ENCODE peak calls at places on chromosomes 6 and 20, in six cellular contexts. One of them, this sample, is unnamed.

GRCh38 chr20:55582498-55582897 is 422.8 kb downstream of the CBLN4 start:
- DNase-seq in lung: no peak
- DNase-seq in psoas muscle: no peak
- DNase-seq in mesenchymal stem cell: no peak
- DNase-seq in mammary epithelial cell: no peak
- DNase-seq in stomach: no peak
- DNase-seq in this sample: no peak

GRCh38 chr6:46175446-46175845 is 4.7 kb upstream of the ENPP5 start:
- DNase-seq in psoas muscle: no peak
- DNase-seq in lung: no peak
- DNase-seq in mammary epithelial cell: no peak
- DNase-seq in mesenchymal stem cell: no peak
- DNase-seq in stomach: no peak
- DNase-seq in this sample: no peak

GRCh38 chr6:37438912-37439311 is 5.9 kb downstream of the CMTR1 start:
- DNase-seq in stomach: no peak
- DNase-seq in mammary epithelial cell: no peak
- DNase-seq in psoas muscle: no peak
- DNase-seq in mesenchymal stem cell: no peak
- DNase-seq in lung: no peak
- DNase-seq in this sample: no peak

GRCh38 chr6:89843070-89843469 is 13.4 kb downstream of the CASP8AP2 start:
- DNase-seq in stomach: no peak
- DNase-seq in psoas muscle: no peak
- DNase-seq in mammary epithelial cell: peak; percentile 45
- DNase-seq in mesenchymal stem cell: peak; percentile 56
- DNase-seq in lung: no peak
- DNase-seq in this sample: peak; percentile 44

GRCh38 chr20:32356935-32357868 is 929 bp upstream of the ASXL1 start:
- DNase-seq in mesenchymal stem cell: no peak
- DNase-seq in lung: peak; percentile 38
- DNase-seq in psoas muscle: no peak
- DNase-seq in stomach: no peak
- DNase-seq in mammary epithelial cell: no peak
- DNase-seq in this sample: peak; percentile 63

GRCh38 chr20:47992021-47992467 is 206.8 kb upstream of the SULF2 start:
- DNase-seq in mammary epithelial cell: no peak
- DNase-seq in stomach: no peak
- DNase-seq in psoas muscle: no peak
- DNase-seq in lung: no peak
- DNase-seq in mesenchymal stem cell: no peak
- DNase-seq in this sample: no peak

GRCh38 chr20:57991211-57991841 is 237.1 kb downstream of the ANKRD60 start:
- DNase-seq in psoas muscle: no peak
- DNase-seq in mammary epithelial cell: peak; percentile 99
- DNase-seq in mesenchymal stem cell: no peak
- DNase-seq in lung: no peak
- DNase-seq in stomach: no peak
- DNase-seq in this sample: peak; percentile 50

GRCh38 chr20:20594171-20594530 is 118.3 kb downstream of the RALGAPA2 start:
- DNase-seq in mammary epithelial cell: no peak
- DNase-seq in stomach: no peak
- DNase-seq in mesenchymal stem cell: peak; percentile 49
- DNase-seq in psoas muscle: no peak
- DNase-seq in lung: no peak
- DNase-seq in this sample: no peak

GRCh38 chr6:44980841-44981240 is 347.3 kb upstream of the RUNX2 start:
- DNase-seq in stomach: no peak
- DNase-seq in mammary epithelial cell: no peak
- DNase-seq in mesenchymal stem cell: no peak
- DNase-seq in psoas muscle: no peak
- DNase-seq in lung: no peak
- DNase-seq in this sample: no peak

GRCh38 chr6:160417135-160417534 is 69.0 kb downstream of the SLC22A3 start:
- DNase-seq in mammary epithelial cell: no peak
- DNase-seq in lung: no peak
- DNase-seq in psoas muscle: no peak
- DNase-seq in stomach: no peak
- DNase-seq in mesenchymal stem cell: no peak
- DNase-seq in this sample: no peak

GRCh38 chr20:51985013-51985415 is 182.7 kb upstream of the SALL4 start:
- DNase-seq in mammary epithelial cell: peak; percentile 87
- DNase-seq in lung: no peak
- DNase-seq in stomach: no peak
- DNase-seq in psoas muscle: no peak
- DNase-seq in mesenchymal stem cell: peak; percentile 88
- DNase-seq in this sample: no peak

DNA sequence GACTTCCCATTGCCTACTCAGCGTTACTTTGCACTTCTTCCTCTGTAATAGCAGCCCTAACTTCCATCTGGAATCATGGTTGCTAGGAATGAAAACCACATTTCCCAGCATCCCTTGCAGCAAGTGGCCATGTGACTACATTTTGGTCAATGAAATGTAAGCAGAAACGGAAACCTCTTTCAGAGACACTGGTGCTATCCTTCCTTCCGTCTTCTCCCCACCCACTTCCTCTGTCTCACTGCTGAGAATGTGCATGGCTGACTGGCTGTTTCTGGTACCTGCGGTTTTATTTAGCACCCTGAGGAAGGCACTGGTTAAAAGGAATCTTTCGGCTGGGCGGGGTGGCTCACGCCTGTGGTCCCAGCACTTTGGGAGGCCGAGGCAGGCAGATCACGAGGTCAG is 107.4 kb downstream of the SCML4 start:
- DNase-seq in lung: no peak
- DNase-seq in mesenchymal stem cell: peak; percentile 23
- DNase-seq in stomach: no peak
- DNase-seq in psoas muscle: no peak
- DNase-seq in mammary epithelial cell: no peak
- DNase-seq in this sample: peak; percentile 40
- H3K4me3 ChIP-seq in lung: peak overlapping the region; percentile 10
- H3K4me3 ChIP-seq in mesenchymal stem cell: no peak overlapping the region
- H3K4me3 ChIP-seq in stomach: no peak overlapping the region
- H3K4me3 ChIP-seq in psoas muscle: no peak overlapping the region
- H3K4me3 ChIP-seq in mammary epithelial cell: no peak overlapping the region
- H3K4me3 ChIP-seq in this sample: peak overlapping the region; percentile 29

GRCh38 chr20:3778976-3779375 is 2.3 kb downstream of the SPEF1 start:
- DNase-seq in lung: no peak
- DNase-seq in mesenchymal stem cell: no peak
- DNase-seq in stomach: no peak
- DNase-seq in psoas muscle: no peak
- DNase-seq in mammary epithelial cell: no peak
- DNase-seq in this sample: no peak

GRCh38 chr20:3782597-3782996 is 1.3 kb upstream of the SPEF1 start:
- DNase-seq in mammary epithelial cell: no peak
- DNase-seq in lung: no peak
- DNase-seq in psoas muscle: no peak
- DNase-seq in mesenchymal stem cell: no peak
- DNase-seq in stomach: no peak
- DNase-seq in this sample: no peak

GRCh38 chr20:3783516-3784225 is 2.4 kb upstream of the SPEF1 start:
- DNase-seq in mammary epithelial cell: no peak
- DNase-seq in stomach: no peak
- DNase-seq in lung: no peak
- DNase-seq in psoas muscle: peak; percentile 41
- DNase-seq in mesenchymal stem cell: no peak
- DNase-seq in this sample: no peak

GRCh38 chr20:3783068-3783489 is 1.8 kb upstream of the SPEF1 start:
- DNase-seq in lung: no peak
- DNase-seq in stomach: peak; percentile 46
- DNase-seq in psoas muscle: peak; percentile 30
- DNase-seq in mammary epithelial cell: no peak
- DNase-seq in mesenchymal stem cell: no peak
- DNase-seq in this sample: no peak

DNA sequence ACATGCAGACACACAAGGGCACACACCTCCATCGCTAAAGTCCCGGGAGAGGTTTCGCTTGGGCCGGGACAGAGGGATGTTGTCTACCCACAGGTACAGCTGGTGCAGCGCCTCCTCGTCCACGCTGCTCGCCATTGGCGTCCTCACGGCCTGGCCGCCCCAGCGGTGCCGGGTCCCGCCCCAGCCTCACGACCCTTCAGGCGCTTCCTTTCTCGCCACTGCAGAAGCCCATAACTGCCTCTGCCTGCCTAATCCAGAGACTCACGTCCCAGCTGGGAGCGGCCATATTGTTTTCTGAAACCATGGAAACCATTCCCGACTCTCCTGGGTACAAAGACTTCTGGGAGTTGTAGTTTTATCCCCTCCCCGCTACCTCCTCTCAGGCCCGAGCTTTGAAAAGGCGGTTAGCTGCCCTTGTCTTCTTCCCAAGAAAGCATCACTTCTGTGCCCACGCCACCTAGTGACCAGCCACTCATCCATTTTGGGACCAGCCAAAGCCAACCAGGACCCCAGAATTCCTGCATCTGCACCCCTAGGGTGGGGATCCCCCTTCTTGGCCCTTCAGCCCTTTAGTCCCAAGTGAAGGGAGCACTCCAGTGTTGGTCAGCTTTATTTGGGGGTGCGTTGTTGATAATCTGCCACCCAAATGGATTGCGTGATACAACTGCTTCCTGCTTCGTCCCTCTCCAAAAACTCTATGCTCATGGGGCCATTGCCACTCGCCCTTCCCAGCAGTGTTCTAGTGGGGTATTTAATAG is at the start of gene SPEF1:
- DNase-seq in mammary epithelial cell: peak; percentile 88
- DNase-seq in stomach: peak; percentile 76
- DNase-seq in mesenchymal stem cell: peak; percentile 95
- DNase-seq in lung: peak; percentile 84
- DNase-seq in psoas muscle: peak; percentile 82
- DNase-seq in this sample: peak; percentile 91
- H3K4me3 ChIP-seq in mammary epithelial cell: peak within 1 kb of the TSS; percentile 2
- H3K4me3 ChIP-seq in stomach: peak within 1 kb of the TSS; percentile 48
- H3K4me3 ChIP-seq in mesenchymal stem cell: peak within 1 kb of the TSS; percentile 56
- H3K4me3 ChIP-seq in lung: no peak within 1 kb of the TSS
- H3K4me3 ChIP-seq in psoas muscle: peak within 1 kb of the TSS; percentile 67
- H3K4me3 ChIP-seq in this sample: peak within 1 kb of the TSS; percentile 29

GRCh38 chr6:31905041-31905440 is 3.2 kb upstream of the ZBTB12 start:
- DNase-seq in mammary epithelial cell: no peak
- DNase-seq in lung: no peak
- DNase-seq in mesenchymal stem cell: no peak
- DNase-seq in stomach: no peak
- DNase-seq in psoas muscle: no peak
- DNase-seq in this sample: no peak

GRCh38 chr6:31903957-31904356 is 2.1 kb upstream of the ZBTB12 start:
- DNase-seq in stomach: no peak
- DNase-seq in lung: no peak
- DNase-seq in mesenchymal stem cell: peak; percentile 24
- DNase-seq in psoas muscle: no peak
- DNase-seq in mammary epithelial cell: no peak
- DNase-seq in this sample: no peak

GRCh38 chr6:31908791-31909190 is 6.9 kb upstream of the ZBTB12 start:
- DNase-seq in lung: no peak
- DNase-seq in stomach: no peak
- DNase-seq in psoas muscle: no peak
- DNase-seq in mesenchymal stem cell: peak; percentile 76
- DNase-seq in mammary epithelial cell: peak; percentile 74
- DNase-seq in this sample: no peak

GRCh38 chr6:31907158-31907813 is 5.4 kb upstream of the ZBTB12 start:
- DNase-seq in mesenchymal stem cell: peak; percentile 93
- DNase-seq in lung: no peak
- DNase-seq in stomach: no peak
- DNase-seq in mammary epithelial cell: peak; percentile 62
- DNase-seq in psoas muscle: no peak
- DNase-seq in this sample: no peak

GRCh38 chr6:31906122-31906521 is 4.2 kb upstream of the ZBTB12 start:
- DNase-seq in stomach: no peak
- DNase-seq in lung: no peak
- DNase-seq in psoas muscle: no peak
- DNase-seq in mammary epithelial cell: no peak
- DNase-seq in mesenchymal stem cell: no peak
- DNase-seq in this sample: no peak
- H3K4me3 ChIP-seq in stomach: no peak overlapping the region
- H3K4me3 ChIP-seq in lung: no peak overlapping the region
- H3K4me3 ChIP-seq in psoas muscle: no peak overlapping the region
- H3K4me3 ChIP-seq in mammary epithelial cell: no peak overlapping the region
- H3K4me3 ChIP-seq in mesenchymal stem cell: no peak overlapping the region
- H3K4me3 ChIP-seq in this sample: no peak overlapping the region

DNA sequence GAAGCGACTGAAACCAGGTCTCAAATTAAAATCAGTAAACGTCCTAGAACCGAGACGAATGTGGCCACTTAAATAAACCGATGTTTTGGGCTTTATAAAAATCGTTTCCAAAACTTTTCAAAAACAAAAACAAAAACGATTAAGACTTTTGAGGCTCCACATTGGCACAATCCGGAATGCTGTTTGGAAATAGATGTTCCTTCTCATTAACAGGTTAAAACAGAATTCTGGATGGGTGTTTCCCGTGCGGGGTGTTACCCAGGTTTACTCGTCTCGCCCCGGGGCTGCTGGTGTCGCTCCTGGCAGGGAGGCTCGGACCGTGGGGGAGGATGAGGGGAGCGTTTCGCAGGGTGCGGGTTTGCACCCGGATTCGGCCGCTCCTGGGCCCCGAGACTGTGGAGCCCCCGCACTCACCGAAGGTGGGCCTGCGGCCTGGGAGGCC is 1.2 kb downstream of the GATA5 start:
- DNase-seq in lung: no peak
- DNase-seq in mesenchymal stem cell: no peak
- DNase-seq in psoas muscle: no peak
- DNase-seq in stomach: no peak
- DNase-seq in mammary epithelial cell: no peak
- DNase-seq in this sample: no peak
- H3K4me3 ChIP-seq in lung: no peak overlapping the region
- H3K4me3 ChIP-seq in mesenchymal stem cell: no peak overlapping the region
- H3K4me3 ChIP-seq in psoas muscle: peak overlapping the region; percentile 51
- H3K4me3 ChIP-seq in stomach: peak overlapping the region; percentile 53
- H3K4me3 ChIP-seq in mammary epithelial cell: no peak overlapping the region
- H3K4me3 ChIP-seq in this sample: no peak overlapping the region

GRCh38 chr6:156396068-156396771 is 381.0 kb upstream of the ARID1B start:
- DNase-seq in psoas muscle: no peak
- DNase-seq in lung: no peak
- DNase-seq in stomach: no peak
- DNase-seq in mammary epithelial cell: no peak
- DNase-seq in mesenchymal stem cell: no peak
- DNase-seq in this sample: peak; percentile 2
- H3K4me3 ChIP-seq in psoas muscle: peak overlapping the region; percentile 18
- H3K4me3 ChIP-seq in lung: no peak overlapping the region
- H3K4me3 ChIP-seq in stomach: no peak overlapping the region
- H3K4me3 ChIP-seq in mammary epithelial cell: no peak overlapping the region
- H3K4me3 ChIP-seq in mesenchymal stem cell: no peak overlapping the region
- H3K4me3 ChIP-seq in this sample: no peak overlapping the region

GRCh38 chr6:52081237-52081636 is 6.2 kb downstream of the PKHD1 start:
- DNase-seq in lung: no peak
- DNase-seq in stomach: no peak
- DNase-seq in mesenchymal stem cell: no peak
- DNase-seq in mammary epithelial cell: no peak
- DNase-seq in psoas muscle: no peak
- DNase-seq in this sample: no peak

GRCh38 chr6:52076791-52077179 is 10.6 kb downstream of the PKHD1 start:
- DNase-seq in lung: no peak
- DNase-seq in stomach: no peak
- DNase-seq in mammary epithelial cell: no peak
- DNase-seq in psoas muscle: no peak
- DNase-seq in mesenchymal stem cell: no peak
- DNase-seq in this sample: no peak

GRCh38 chr6:52077961-52078613 is 9.3 kb downstream of the PKHD1 start:
- DNase-seq in lung: no peak
- DNase-seq in stomach: no peak
- DNase-seq in mammary epithelial cell: no peak
- DNase-seq in mesenchymal stem cell: no peak
- DNase-seq in psoas muscle: no peak
- DNase-seq in this sample: peak; percentile 27

GRCh38 chr6:52074155-52074554 is 13.3 kb downstream of the PKHD1 start:
- DNase-seq in psoas muscle: no peak
- DNase-seq in stomach: no peak
- DNase-seq in lung: no peak
- DNase-seq in mammary epithelial cell: no peak
- DNase-seq in mesenchymal stem cell: no peak
- DNase-seq in this sample: peak; percentile 24

GRCh38 chr6:52077180-52077884 is 10.1 kb downstream of the PKHD1 start:
- DNase-seq in psoas muscle: no peak
- DNase-seq in lung: no peak
- DNase-seq in mesenchymal stem cell: no peak
- DNase-seq in mammary epithelial cell: peak; percentile 29
- DNase-seq in stomach: no peak
- DNase-seq in this sample: no peak
- H3K4me3 ChIP-seq in psoas muscle: no peak overlapping the region
- H3K4me3 ChIP-seq in lung: no peak overlapping the region
- H3K4me3 ChIP-seq in mesenchymal stem cell: no peak overlapping the region
- H3K4me3 ChIP-seq in mammary epithelial cell: no peak overlapping the region
- H3K4me3 ChIP-seq in stomach: no peak overlapping the region
- H3K4me3 ChIP-seq in this sample: no peak overlapping the region